ENCODE peak calls at places on chromosomes 5 and 9, in ten cellular contexts. One of them, this sample, is unnamed. For H3K4me1, the result is how much of the 10 kb centered on the place peaks cover.

GRCh38 chr9:92043002-92043401 is 72.2 kb downstream of the SPTLC1 start:
- DNase-seq in mucosa of descending colon: no peak
- DNase-seq in heart left ventricle: no peak
- DNase-seq in CD8-positive, alpha-beta T cell: no peak
- DNase-seq in neural progenitor cell: no peak
- DNase-seq in IMR-90: no peak
- DNase-seq in upper lobe of right lung: no peak
- DNase-seq in thoracic aorta: no peak
- DNase-seq in HCT116: no peak
- DNase-seq in effector memory CD4-positive, alpha-beta T cell: no peak
- DNase-seq in this sample: no peak

GRCh38 chr9:35689601-35690446 is at the start of gene TPM2:
- DNase-seq in upper lobe of right lung: no peak
- DNase-seq in heart left ventricle: peak
- DNase-seq in effector memory CD4-positive, alpha-beta T cell: no peak
- DNase-seq in IMR-90: peak
- DNase-seq in CD8-positive, alpha-beta T cell: no peak
- DNase-seq in neural progenitor cell: peak
- DNase-seq in HCT116: peak
- DNase-seq in mucosa of descending colon: peak
- DNase-seq in thoracic aorta: peak
- DNase-seq in this sample: peak

GRCh38 chr9:100204796-100205195 is 105.8 kb downstream of the INVS start:
- DNase-seq in HCT116: no peak
- DNase-seq in mucosa of descending colon: no peak
- DNase-seq in neural progenitor cell: no peak
- DNase-seq in upper lobe of right lung: no peak
- DNase-seq in thoracic aorta: no peak
- DNase-seq in effector memory CD4-positive, alpha-beta T cell: no peak
- DNase-seq in CD8-positive, alpha-beta T cell: no peak
- DNase-seq in IMR-90: no peak
- DNase-seq in heart left ventricle: no peak
- DNase-seq in this sample: no peak

GRCh38 chr9:120187758-120188157 is 392.2 kb downstream of the CDK5RAP2 start:
- DNase-seq in heart left ventricle: no peak
- DNase-seq in mucosa of descending colon: no peak
- DNase-seq in IMR-90: no peak
- DNase-seq in CD8-positive, alpha-beta T cell: no peak
- DNase-seq in HCT116: no peak
- DNase-seq in upper lobe of right lung: no peak
- DNase-seq in neural progenitor cell: no peak
- DNase-seq in effector memory CD4-positive, alpha-beta T cell: no peak
- DNase-seq in thoracic aorta: no peak
- DNase-seq in this sample: no peak

GRCh38 chr9:108477538-108478006 is 378.2 kb downstream of the ACTL7B start:
- DNase-seq in mucosa of descending colon: peak
- DNase-seq in CD8-positive, alpha-beta T cell: no peak
- DNase-seq in thoracic aorta: no peak
- DNase-seq in HCT116: no peak
- DNase-seq in IMR-90: peak
- DNase-seq in neural progenitor cell: no peak
- DNase-seq in upper lobe of right lung: no peak
- DNase-seq in heart left ventricle: no peak
- DNase-seq in effector memory CD4-positive, alpha-beta T cell: no peak
- DNase-seq in this sample: no peak

GRCh38 chr9:86443992-86444391 is 89.8 kb upstream of the TUT7 start:
- DNase-seq in thoracic aorta: no peak
- DNase-seq in upper lobe of right lung: no peak
- DNase-seq in mucosa of descending colon: no peak
- DNase-seq in CD8-positive, alpha-beta T cell: no peak
- DNase-seq in HCT116: no peak
- DNase-seq in IMR-90: no peak
- DNase-seq in neural progenitor cell: no peak
- DNase-seq in effector memory CD4-positive, alpha-beta T cell: no peak
- DNase-seq in heart left ventricle: no peak
- DNase-seq in this sample: no peak

GRCh38 chr9:93081081-93081529 is 14.9 kb upstream of the CARD19 start:
- DNase-seq in thoracic aorta: no peak
- DNase-seq in upper lobe of right lung: peak
- DNase-seq in HCT116: no peak
- DNase-seq in neural progenitor cell: no peak
- DNase-seq in mucosa of descending colon: no peak
- DNase-seq in IMR-90: no peak
- DNase-seq in heart left ventricle: no peak
- DNase-seq in effector memory CD4-positive, alpha-beta T cell: no peak
- DNase-seq in CD8-positive, alpha-beta T cell: no peak
- DNase-seq in this sample: peak

GRCh38 chr5:72237415-72237814 is 82.6 kb downstream of the MRPS27 start:
- DNase-seq in IMR-90: no peak
- DNase-seq in mucosa of descending colon: no peak
- DNase-seq in thoracic aorta: no peak
- DNase-seq in HCT116: no peak
- DNase-seq in upper lobe of right lung: no peak
- DNase-seq in neural progenitor cell: no peak
- DNase-seq in heart left ventricle: no peak
- DNase-seq in effector memory CD4-positive, alpha-beta T cell: no peak
- DNase-seq in CD8-positive, alpha-beta T cell: no peak
- DNase-seq in this sample: no peak

GRCh38 chr5:77877516-77878070 is 101.5 kb upstream of the TBCA start:
- DNase-seq in effector memory CD4-positive, alpha-beta T cell: no peak
- DNase-seq in HCT116: no peak
- DNase-seq in mucosa of descending colon: no peak
- DNase-seq in heart left ventricle: no peak
- DNase-seq in upper lobe of right lung: no peak
- DNase-seq in thoracic aorta: no peak
- DNase-seq in CD8-positive, alpha-beta T cell: no peak
- DNase-seq in IMR-90: no peak
- DNase-seq in neural progenitor cell: no peak
- DNase-seq in this sample: no peak

GRCh38 chr9:107732781-107733529 is 243.4 kb upstream of the KLF4 start:
- DNase-seq in HCT116: no peak
- DNase-seq in thoracic aorta: no peak
- DNase-seq in heart left ventricle: peak
- DNase-seq in neural progenitor cell: no peak
- DNase-seq in mucosa of descending colon: no peak
- DNase-seq in effector memory CD4-positive, alpha-beta T cell: no peak
- DNase-seq in IMR-90: peak
- DNase-seq in upper lobe of right lung: no peak
- DNase-seq in CD8-positive, alpha-beta T cell: no peak
- DNase-seq in this sample: peak

GRCh38 chr5:41345295-41345694 is 132.0 kb upstream of the C6 start:
- DNase-seq in upper lobe of right lung: no peak
- DNase-seq in IMR-90: no peak
- DNase-seq in thoracic aorta: no peak
- DNase-seq in CD8-positive, alpha-beta T cell: no peak
- DNase-seq in mucosa of descending colon: no peak
- DNase-seq in HCT116: no peak
- DNase-seq in effector memory CD4-positive, alpha-beta T cell: no peak
- DNase-seq in neural progenitor cell: no peak
- DNase-seq in heart left ventricle: no peak
- DNase-seq in this sample: no peak

GRCh38 chr9:128634111-128634510 is 22.5 kb downstream of the DYNC2I2 start:
- DNase-seq in neural progenitor cell: no peak
- DNase-seq in mucosa of descending colon: no peak
- DNase-seq in heart left ventricle: no peak
- DNase-seq in effector memory CD4-positive, alpha-beta T cell: no peak
- DNase-seq in thoracic aorta: no peak
- DNase-seq in HCT116: no peak
- DNase-seq in IMR-90: no peak
- DNase-seq in upper lobe of right lung: no peak
- DNase-seq in CD8-positive, alpha-beta T cell: no peak
- DNase-seq in this sample: no peak

DNA sequence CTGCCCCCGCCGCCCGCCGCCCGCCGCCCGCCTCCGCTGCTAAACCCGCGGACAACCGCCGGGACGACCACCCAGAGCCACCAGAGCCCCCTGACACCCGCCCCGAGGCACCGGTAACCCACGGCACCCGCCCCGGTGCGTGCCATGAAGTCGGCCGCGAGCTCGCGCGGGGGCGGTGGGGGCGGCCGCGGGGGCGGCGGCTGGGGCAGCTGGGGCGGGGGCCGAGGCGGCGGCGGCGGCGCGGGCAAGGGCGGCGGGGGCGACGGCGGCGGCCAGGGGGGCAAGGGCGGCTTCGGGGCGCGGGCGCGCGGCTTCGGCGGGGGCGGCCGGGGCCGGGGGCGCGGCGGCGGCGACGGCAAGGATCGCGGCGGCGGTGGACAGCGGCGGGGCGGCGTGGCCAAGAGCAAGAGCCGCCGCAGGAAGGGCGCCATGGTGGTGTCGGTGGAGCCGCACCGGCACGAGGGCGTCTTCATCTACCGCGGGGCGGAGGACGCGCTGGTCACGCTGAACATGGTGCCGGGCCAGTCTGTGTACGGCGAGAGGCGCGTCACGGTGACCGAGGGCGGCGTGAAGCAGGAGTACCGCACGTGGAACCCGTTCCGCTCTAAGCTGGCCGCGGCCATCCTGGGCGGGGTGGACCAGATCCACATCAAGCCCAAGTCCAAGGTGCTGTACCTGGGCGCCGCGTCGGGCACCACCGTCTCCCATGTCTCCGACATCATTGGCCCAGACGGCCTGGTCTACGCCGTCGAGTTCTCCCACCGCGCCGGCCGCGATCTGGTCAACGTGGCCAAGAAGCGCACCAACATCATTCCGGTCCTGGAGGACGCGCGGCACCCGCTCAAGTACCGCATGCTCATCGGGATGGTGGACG is 493 bp downstream of the FBLL1 start:
- DNase-seq in thoracic aorta: no peak
- DNase-seq in IMR-90: no peak
- DNase-seq in CD8-positive, alpha-beta T cell: no peak
- DNase-seq in neural progenitor cell: peak
- DNase-seq in effector memory CD4-positive, alpha-beta T cell: no peak
- DNase-seq in HCT116: no peak
- DNase-seq in mucosa of descending colon: no peak
- DNase-seq in heart left ventricle: no peak
- DNase-seq in upper lobe of right lung: no peak
- DNase-seq in this sample: no peak
- H3K4me3 ChIP-seq in thoracic aorta: peak
- H3K4me3 ChIP-seq in IMR-90: peak
- H3K4me3 ChIP-seq in CD8-positive, alpha-beta T cell: no peak
- H3K4me3 ChIP-seq in neural progenitor cell: peak
- H3K4me3 ChIP-seq in effector memory CD4-positive, alpha-beta T cell: no peak
- H3K4me3 ChIP-seq in HCT116: no peak
- H3K4me3 ChIP-seq in mucosa of descending colon: no peak
- H3K4me3 ChIP-seq in heart left ventricle: peak
- H3K4me3 ChIP-seq in upper lobe of right lung: peak
- H3K4me3 ChIP-seq in this sample: no peak

GRCh38 chr9:106085479-106085878 is 391.1 kb downstream of the TMEM38B start:
- DNase-seq in thoracic aorta: no peak
- DNase-seq in IMR-90: no peak
- DNase-seq in upper lobe of right lung: no peak
- DNase-seq in HCT116: no peak
- DNase-seq in mucosa of descending colon: no peak
- DNase-seq in effector memory CD4-positive, alpha-beta T cell: no peak
- DNase-seq in heart left ventricle: no peak
- DNase-seq in neural progenitor cell: no peak
- DNase-seq in CD8-positive, alpha-beta T cell: no peak
- DNase-seq in this sample: no peak
- H3K4me1 ChIP-seq in thoracic aorta: under half
- H3K4me1 ChIP-seq in IMR-90: under half
- H3K4me1 ChIP-seq in upper lobe of right lung: under half
- H3K4me1 ChIP-seq in HCT116: under half
- H3K4me1 ChIP-seq in mucosa of descending colon: under half
- H3K4me1 ChIP-seq in effector memory CD4-positive, alpha-beta T cell: under half
- H3K4me1 ChIP-seq in heart left ventricle: under half
- H3K4me1 ChIP-seq in neural progenitor cell: under half
- H3K4me1 ChIP-seq in CD8-positive, alpha-beta T cell: under half
- H3K4me1 ChIP-seq in this sample: under half

GRCh38 chr5:125263346-125263745 is 516.9 kb upstream of the ZNF608 start:
- DNase-seq in upper lobe of right lung: no peak
- DNase-seq in HCT116: no peak
- DNase-seq in thoracic aorta: no peak
- DNase-seq in neural progenitor cell: no peak
- DNase-seq in heart left ventricle: no peak
- DNase-seq in IMR-90: peak
- DNase-seq in effector memory CD4-positive, alpha-beta T cell: no peak
- DNase-seq in mucosa of descending colon: no peak
- DNase-seq in CD8-positive, alpha-beta T cell: no peak
- DNase-seq in this sample: no peak

GRCh38 chr5:125261505-125262250 is 515.2 kb upstream of the ZNF608 start:
- DNase-seq in upper lobe of right lung: no peak
- DNase-seq in effector memory CD4-positive, alpha-beta T cell: no peak
- DNase-seq in mucosa of descending colon: no peak
- DNase-seq in neural progenitor cell: no peak
- DNase-seq in CD8-positive, alpha-beta T cell: no peak
- DNase-seq in thoracic aorta: no peak
- DNase-seq in heart left ventricle: no peak
- DNase-seq in HCT116: no peak
- DNase-seq in IMR-90: no peak
- DNase-seq in this sample: no peak

GRCh38 chr5:125258610-125259009 is 512.2 kb upstream of the ZNF608 start:
- DNase-seq in HCT116: no peak
- DNase-seq in thoracic aorta: no peak
- DNase-seq in upper lobe of right lung: no peak
- DNase-seq in CD8-positive, alpha-beta T cell: no peak
- DNase-seq in mucosa of descending colon: peak
- DNase-seq in IMR-90: no peak
- DNase-seq in heart left ventricle: no peak
- DNase-seq in neural progenitor cell: no peak
- DNase-seq in effector memory CD4-positive, alpha-beta T cell: no peak
- DNase-seq in this sample: no peak

GRCh38 chr5:125266106-125266505 is 519.7 kb upstream of the ZNF608 start:
- DNase-seq in neural progenitor cell: no peak
- DNase-seq in mucosa of descending colon: no peak
- DNase-seq in effector memory CD4-positive, alpha-beta T cell: no peak
- DNase-seq in thoracic aorta: no peak
- DNase-seq in CD8-positive, alpha-beta T cell: no peak
- DNase-seq in IMR-90: no peak
- DNase-seq in upper lobe of right lung: no peak
- DNase-seq in HCT116: no peak
- DNase-seq in heart left ventricle: no peak
- DNase-seq in this sample: no peak

GRCh38 chr5:125262782-125263181 is 516.3 kb upstream of the ZNF608 start:
- DNase-seq in heart left ventricle: no peak
- DNase-seq in HCT116: no peak
- DNase-seq in CD8-positive, alpha-beta T cell: no peak
- DNase-seq in thoracic aorta: no peak
- DNase-seq in effector memory CD4-positive, alpha-beta T cell: no peak
- DNase-seq in upper lobe of right lung: no peak
- DNase-seq in neural progenitor cell: no peak
- DNase-seq in mucosa of descending colon: no peak
- DNase-seq in IMR-90: peak
- DNase-seq in this sample: no peak
- H3K4me3 ChIP-seq in heart left ventricle: no peak
- H3K4me3 ChIP-seq in HCT116: no peak
- H3K4me3 ChIP-seq in CD8-positive, alpha-beta T cell: no peak
- H3K4me3 ChIP-seq in thoracic aorta: no peak
- H3K4me3 ChIP-seq in effector memory CD4-positive, alpha-beta T cell: no peak
- H3K4me3 ChIP-seq in upper lobe of right lung: no peak
- H3K4me3 ChIP-seq in neural progenitor cell: no peak
- H3K4me3 ChIP-seq in mucosa of descending colon: no peak
- H3K4me3 ChIP-seq in IMR-90: no peak
- H3K4me3 ChIP-seq in this sample: no peak

DNA sequence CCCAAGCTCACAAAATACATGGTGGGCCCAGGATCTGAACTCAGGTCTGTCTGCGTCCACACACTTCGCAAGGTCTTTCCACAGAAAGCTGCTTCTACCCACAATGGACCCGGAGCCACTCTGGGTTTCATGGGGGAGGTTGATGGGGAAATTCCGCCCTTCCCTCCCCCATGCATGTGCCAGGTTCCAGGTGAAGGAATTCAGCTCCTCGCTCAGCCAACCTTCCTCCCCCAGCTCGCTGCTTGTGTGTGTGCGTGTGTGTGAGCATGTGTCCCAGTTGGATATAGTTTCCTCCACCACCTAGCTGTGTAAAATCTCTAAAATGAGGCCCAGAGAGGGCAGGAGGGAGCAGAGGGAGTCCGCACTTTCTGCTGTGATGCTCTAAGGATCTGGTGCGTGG is 1.0 kb downstream of the PTGS1 start:
- DNase-seq in HCT116: no peak
- DNase-seq in thoracic aorta: no peak
- DNase-seq in neural progenitor cell: no peak
- DNase-seq in upper lobe of right lung: no peak
- DNase-seq in effector memory CD4-positive, alpha-beta T cell: no peak
- DNase-seq in heart left ventricle: no peak
- DNase-seq in CD8-positive, alpha-beta T cell: no peak
- DNase-seq in IMR-90: no peak
- DNase-seq in mucosa of descending colon: no peak
- DNase-seq in this sample: no peak
- H3K4me1 ChIP-seq in HCT116: under half
- H3K4me1 ChIP-seq in thoracic aorta: under half
- H3K4me1 ChIP-seq in neural progenitor cell: under half
- H3K4me1 ChIP-seq in upper lobe of right lung: under half
- H3K4me1 ChIP-seq in effector memory CD4-positive, alpha-beta T cell: under half
- H3K4me1 ChIP-seq in heart left ventricle: under half
- H3K4me1 ChIP-seq in CD8-positive, alpha-beta T cell: under half
- H3K4me1 ChIP-seq in IMR-90: under half
- H3K4me1 ChIP-seq in mucosa of descending colon: under half
- H3K4me1 ChIP-seq in this sample: under half